ENCODE peak calls at places on chromosomes 2 and 18, in ten cellular contexts. H is nephron progenitor cell; M is foreskin fibroblast; W is WTC11; V is coronary artery; Q is CD8-positive, alpha-beta T cell; Y is brain microvascular endothelial cell; J is transverse colon; U is neural progenitor cell; E is choroid plexus epithelial cell. K is an unnamed sample.

GRCh38 chr2:172350844-172351480 is 76.4 kb upstream of the ITGA6 start:
- DNase-seq in H (no peak), M (no peak), W (no peak), V (no peak), Q (no peak), Y (no peak), J (no peak), U (no peak), E (no peak), K (peak)

GRCh38 chr2:1590611-1591460 is 153.5 kb downstream of the PXDN start:
- DNase-seq in H (no peak), M (no peak), W (peak), V (peak), Q (no peak), Y (no peak), J (no peak), U (peak), E (no peak), K (no peak)

GRCh38 chr18:55489742-55490055 is 98.3 kb downstream of the TCF4 start:
- DNase-seq in H (no peak), M (peak), W (no peak), V (no peak), Q (no peak), Y (no peak), J (no peak), U (no peak), E (no peak), K (no peak)

GRCh38 chr2:20165677-20166509 is 59.0 kb downstream of the SDC1 start:
- DNase-seq in H (no peak), M (no peak), W (no peak), V (peak), Q (no peak), Y (no peak), J (no peak), U (no peak), E (no peak), K (no peak)

GRCh38 chr2:38158361-38159128 is 82.6 kb upstream of the CYP1B1 start:
- DNase-seq in H (no peak), M (peak), W (no peak), V (no peak), Q (no peak), Y (no peak), J (no peak), U (no peak), E (peak), K (peak)

GRCh38 chr2:20622731-20623130 is 28.2 kb downstream of the HS1BP3 start:
- DNase-seq in H (no peak), M (no peak), W (no peak), V (peak), Q (no peak), Y (no peak), J (peak), U (no peak), E (no peak), K (peak)

GRCh38 chr2:69917854-69918253 is 2.9 kb downstream of the MXD1 start:
- DNase-seq in H (no peak), M (peak), W (no peak), V (no peak), Q (no peak), Y (peak), J (no peak), U (no peak), E (peak), K (no peak)

GRCh38 chr2:11930211-11930761 is 183.9 kb downstream of the LPIN1 start:
- DNase-seq in H (no peak), M (peak), W (no peak), V (no peak), Q (no peak), Y (peak), J (peak), U (no peak), E (peak), K (no peak)

GRCh38 chr2:235300368-235301201 is 193.3 kb upstream of the AGAP1 start:
- DNase-seq in H (no peak), M (peak), W (no peak), V (no peak), Q (no peak), Y (peak), J (no peak), U (no peak), E (peak), K (peak)

GRCh38 chr2:58289029-58289428 is 47.9 kb upstream of the FANCL start:
- DNase-seq in H (no peak), M (peak), W (no peak), V (no peak), Q (no peak), Y (no peak), J (no peak), U (no peak), E (no peak), K (no peak)

GRCh38 chr2:153156743-153157142 is 321.8 kb downstream of the RPRM start:
- DNase-seq in H (no peak), M (no peak), W (no peak), V (no peak), Q (no peak), Y (no peak), J (no peak), U (no peak), E (no peak), K (no peak)

GRCh38 chr2:29255006-29255405 is 139.8 kb downstream of the CLIP4 start:
- DNase-seq in H (peak), M (no peak), W (no peak), V (no peak), Q (no peak), Y (no peak), J (no peak), U (no peak), E (no peak), K (no peak)

GRCh38 chr2:74567862-74568261 is 13.3 kb downstream of the DOK1 start:
- DNase-seq in H (no peak), M (peak), W (no peak), V (no peak), Q (no peak), Y (peak), J (no peak), U (no peak), E (peak), K (no peak)

GRCh38 chr2:166333809-166334208 is 41.9 kb downstream of the SCN9A start:
- DNase-seq in H (no peak), M (peak), W (no peak), V (no peak), Q (no peak), Y (no peak), J (no peak), U (no peak), E (no peak), K (no peak)

GRCh38 chr18:57430983-57431382 is 4.2 kb upstream of the ONECUT2 start:
- DNase-seq in H (no peak), M (no peak), W (no peak), V (no peak), Q (no peak), Y (no peak), J (no peak), U (peak), E (no peak), K (no peak)

GRCh38 chr2:67604360-67604759 is 207.2 kb downstream of the ETAA1 start:
- DNase-seq in H (no peak), M (peak), W (no peak), V (no peak), Q (no peak), Y (no peak), J (no peak), U (no peak), E (peak), K (no peak)

GRCh38 chr2:66301073-66301766 is 133.7 kb upstream of the MEIS1 start:
- DNase-seq in H (no peak), M (peak), W (no peak), V (no peak), Q (no peak), Y (no peak), J (peak), U (no peak), E (no peak), K (peak)

GRCh38 chr2:196376984-196377877 is 205.9 kb upstream of the STK17B start:
- DNase-seq in H (no peak), M (peak), W (no peak), V (no peak), Q (no peak), Y (peak), J (no peak), U (no peak), E (peak), K (no peak)

GRCh38 chr2:12501469-12502147 is 215.1 kb upstream of the TRIB2 start:
- DNase-seq in H (no peak), M (peak), W (no peak), V (no peak), Q (peak), Y (no peak), J (peak), U (no peak), E (peak), K (peak)

GRCh38 chr18:57915848-57916596 is 112.9 kb upstream of the ATP8B1 start:
- DNase-seq in H (no peak), M (peak), W (no peak), V (no peak), Q (no peak), Y (no peak), J (peak), U (peak), E (no peak), K (no peak)

GRCh38 chr18:58231930-58232329 is 187.9 kb downstream of the NEDD4L start:
- DNase-seq in H (no peak), M (peak), W (no peak), V (no peak), Q (no peak), Y (no peak), J (peak), U (no peak), E (peak), K (peak)

GRCh38 chr18:50722311-50722710 is 97.5 kb downstream of the MRO start:
- DNase-seq in H (no peak), M (no peak), W (no peak), V (no peak), Q (no peak), Y (no peak), J (no peak), U (no peak), E (no peak), K (no peak)

GRCh38 chr2:182445566-182445965 is 18.7 kb upstream of the PDE1A start:
- DNase-seq in H (no peak), M (no peak), W (no peak), V (no peak), Q (no peak), Y (no peak), J (no peak), U (no peak), E (peak), K (no peak)

GRCh38 chr2:238510911-238511613 is 84.3 kb downstream of the ASB1 start:
- DNase-seq in H (no peak), M (no peak), W (no peak), V (no peak), Q (no peak), Y (no peak), J (no peak), U (no peak), E (no peak), K (no peak)

GRCh38 chr18:48295586-48296311 is 113.4 kb downstream of the ZBTB7C start:
- DNase-seq in H (peak), M (no peak), W (peak), V (no peak), Q (no peak), Y (no peak), J (no peak), U (peak), E (peak), K (no peak)

GRCh38 chr2:65186872-65187851 is 40.5 kb upstream of the ACTR2 start:
- DNase-seq in H (peak), M (peak), W (peak), V (peak), Q (peak), Y (peak), J (peak), U (peak), E (peak), K (peak)

GRCh38 chr2:206282746-206283145 is 8.3 kb downstream of the ZDBF2 start:
- DNase-seq in H (no peak), M (no peak), W (no peak), V (no peak), Q (no peak), Y (no peak), J (no peak), U (no peak), E (no peak), K (no peak)

GRCh38 chr18:2891526-2892431 is 45.0 kb downstream of the EMILIN2 start:
- DNase-seq in H (no peak), M (no peak), W (no peak), V (peak), Q (no peak), Y (peak), J (no peak), U (no peak), E (peak), K (no peak)

GRCh38 chr2:229163893-229164292 is 107.2 kb downstream of the PID1 start:
- DNase-seq in H (no peak), M (no peak), W (no peak), V (no peak), Q (no peak), Y (no peak), J (no peak), U (no peak), E (no peak), K (no peak)

DNA sequence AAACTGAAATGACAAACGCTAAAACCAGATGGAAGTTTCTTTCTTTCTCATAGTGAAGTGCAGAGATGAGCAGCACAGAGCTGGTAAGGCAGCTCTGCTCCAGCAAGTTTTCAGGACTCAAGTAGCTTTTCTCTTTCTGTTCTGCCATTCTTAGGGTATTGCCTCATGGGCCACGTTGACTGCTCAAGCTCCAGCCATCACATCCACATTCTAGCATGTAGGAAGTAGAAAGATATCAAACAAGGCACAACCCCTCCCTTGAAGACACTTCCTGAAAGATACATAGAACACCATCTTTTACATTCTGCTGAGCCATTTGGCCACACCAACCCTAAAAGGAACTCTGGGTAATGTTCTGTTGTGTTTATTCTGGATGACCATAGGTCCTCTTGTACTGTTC is 48.5 kb upstream of the GLI2 start:
- DNase-seq in H (no peak), M (no peak), W (no peak), V (no peak), Q (no peak), Y (no peak), J (no peak), U (no peak), E (no peak), K (no peak)
- TF ChIP-seq CTCF in H (no peak), M (no peak), W (no peak), V (no peak), Q (no peak), Y (no peak), J (no peak), U (no peak), E (no peak), K (no peak)

GRCh38 chr2:85905187-85905666 is 16.4 kb upstream of the ST3GAL5 start:
- DNase-seq in H (no peak), M (peak), W (no peak), V (no peak), Q (no peak), Y (no peak), J (peak), U (peak), E (peak), K (peak)

GRCh38 chr2:85900366-85900765 is 11.6 kb upstream of the ST3GAL5 start:
- DNase-seq in H (no peak), M (no peak), W (no peak), V (no peak), Q (no peak), Y (no peak), J (no peak), U (no peak), E (no peak), K (no peak)

GRCh38 chr2:85903849-85904248 is 15.1 kb upstream of the ST3GAL5 start:
- DNase-seq in H (no peak), M (no peak), W (no peak), V (no peak), Q (no peak), Y (no peak), J (no peak), U (no peak), E (no peak), K (no peak)

GRCh38 chr2:85899849-85900248 is 11.1 kb upstream of the ST3GAL5 start:
- DNase-seq in H (no peak), M (no peak), W (no peak), V (no peak), Q (no peak), Y (no peak), J (no peak), U (no peak), E (no peak), K (no peak)

DNA sequence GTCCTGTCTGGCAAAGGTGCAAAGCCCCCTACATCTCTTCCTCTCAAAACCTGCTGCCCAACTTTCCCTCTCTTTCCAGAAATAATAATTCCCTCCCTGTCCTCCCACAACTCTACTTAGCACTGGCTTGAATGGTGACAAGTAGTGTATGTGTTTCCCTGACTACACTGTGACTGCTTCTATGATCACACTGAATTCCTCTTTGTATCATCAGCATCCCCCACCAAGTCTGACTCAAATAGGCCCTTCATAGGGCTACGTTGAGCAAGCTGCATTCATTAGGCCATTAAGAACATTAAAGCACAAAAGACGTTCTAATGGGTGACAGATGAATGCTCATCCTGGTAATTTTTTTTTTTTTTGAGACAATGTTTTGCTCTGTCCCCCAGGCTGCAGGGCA is 13.7 kb upstream of the ST3GAL5 start:
- DNase-seq in H (no peak), M (peak), W (no peak), V (no peak), Q (no peak), Y (peak), J (no peak), U (no peak), E (peak), K (no peak)
- TF ChIP-seq CTCF in H (no peak), M (no peak), W (no peak), V (no peak), Q (no peak), Y (no peak), J (no peak), U (no peak), E (no peak), K (no peak)

DNA sequence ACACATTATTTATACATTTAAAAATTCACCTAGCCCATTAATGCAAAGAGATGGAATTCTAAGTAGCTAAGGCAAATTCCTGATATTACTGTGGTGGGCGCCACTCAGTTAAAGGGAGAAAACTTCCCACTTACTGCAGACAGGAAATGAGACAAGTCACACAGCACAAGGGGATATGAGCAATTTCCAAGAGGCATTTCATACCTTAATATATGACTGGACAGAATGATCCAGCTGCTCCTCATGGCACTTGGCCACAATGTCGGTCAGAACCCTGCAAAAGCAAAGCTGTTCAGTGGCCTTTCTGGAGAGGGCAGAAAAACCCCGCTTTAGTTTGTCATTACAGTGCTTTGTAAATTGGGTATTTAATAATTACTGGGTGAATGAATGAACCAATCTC is 121.4 kb upstream of the CCDC195 start:
- DNase-seq in H (no peak), M (peak), W (no peak), V (no peak), Q (no peak), Y (peak), J (no peak), U (no peak), E (peak), K (no peak)
- TF ChIP-seq CTCF in H (no peak), M (no peak), W (no peak), V (no peak), Q (no peak), Y (peak), J (no peak), U (no peak), E (no peak), K (no peak)

GRCh38 chr2:216632952-216633615 is at the start of gene IGFBP2:
- DNase-seq in H (peak), M (peak), W (peak), V (no peak), Q (no peak), Y (no peak), J (peak), U (peak), E (peak), K (peak)
- TF ChIP-seq CTCF in H (no peak), M (no peak), W (no peak), V (no peak), Q (no peak), Y (no peak), J (no peak), U (peak), E (no peak), K (no peak)

GRCh38 chr18:45835057-45835634 is 9.7 kb downstream of the SIGLEC15 start:
- DNase-seq in H (no peak), M (no peak), W (no peak), V (no peak), Q (no peak), Y (no peak), J (no peak), U (no peak), E (no peak), K (no peak)

GRCh38 chr18:45839415-45840395 is 14.2 kb downstream of the SIGLEC15 start:
- DNase-seq in H (no peak), M (peak), W (peak), V (peak), Q (no peak), Y (peak), J (no peak), U (peak), E (peak), K (no peak)

GRCh38 chr18:45836242-45837215 is 11.1 kb downstream of the SIGLEC15 start:
- DNase-seq in H (no peak), M (no peak), W (no peak), V (no peak), Q (no peak), Y (no peak), J (no peak), U (peak), E (no peak), K (no peak)

GRCh38 chr18:45838302-45839070 is 13.0 kb downstream of the SIGLEC15 start:
- DNase-seq in H (no peak), M (peak), W (no peak), V (no peak), Q (no peak), Y (no peak), J (no peak), U (no peak), E (no peak), K (peak)

GRCh38 chr18:45837283-45838070 is 12.0 kb downstream of the SIGLEC15 start:
- DNase-seq in H (peak), M (peak), W (peak), V (no peak), Q (peak), Y (no peak), J (peak), U (peak), E (peak), K (peak)
- TF ChIP-seq CTCF in H (peak), M (peak), W (no peak), V (peak), Q (no peak), Y (no peak), J (no peak), U (peak), E (peak), K (peak)

DNA sequence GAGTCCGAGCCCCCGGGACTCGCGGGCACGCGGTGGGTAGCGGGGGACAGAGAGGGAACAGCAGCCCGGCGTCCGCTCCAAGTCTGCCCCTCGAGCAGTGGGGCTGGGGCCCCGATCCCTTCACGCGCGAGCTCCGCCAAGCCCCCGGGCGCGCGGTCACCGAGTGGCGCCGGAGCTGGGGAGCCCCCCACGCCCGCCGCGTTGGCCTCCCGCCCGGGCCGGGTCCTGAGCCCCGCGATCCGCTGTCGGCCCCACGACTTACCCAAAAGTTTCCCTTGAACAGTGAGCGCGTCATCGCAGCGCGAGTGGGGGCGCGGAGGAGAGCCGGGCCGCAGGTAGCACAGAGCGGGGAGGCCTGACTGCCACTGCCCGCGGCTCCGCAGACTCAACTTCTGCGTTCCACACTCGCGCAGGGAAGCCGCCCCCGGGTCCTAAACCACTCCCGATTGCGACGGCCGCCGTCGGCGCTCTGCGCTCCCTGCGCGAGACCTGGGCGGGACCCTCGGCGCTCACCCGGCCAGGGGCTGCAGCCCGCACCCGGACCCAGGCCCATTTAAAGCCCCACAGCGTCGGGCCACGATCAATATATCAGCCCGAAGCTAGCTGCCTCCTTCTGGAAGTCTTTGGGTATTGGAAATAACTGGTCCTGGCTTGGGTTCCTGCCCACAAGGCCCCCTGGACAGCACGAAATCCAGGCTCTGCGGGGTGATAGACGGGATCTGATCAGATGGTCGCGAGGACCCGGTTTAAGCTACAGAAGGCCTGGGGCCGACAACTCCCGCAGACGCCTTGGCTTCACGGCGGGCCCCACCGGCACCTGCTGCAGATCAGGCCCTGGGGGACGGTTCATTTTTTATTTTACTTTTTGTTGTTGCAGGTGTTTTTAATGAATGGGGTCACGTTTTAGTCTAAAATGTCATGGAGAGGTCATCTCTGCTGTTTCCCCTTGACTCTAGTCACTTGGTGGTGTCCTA is at the start of gene PSTPIP2:
- DNase-seq in H (peak), M (peak), W (peak), V (peak), Q (peak), Y (peak), J (peak), U (peak), E (peak), K (peak)
- TF ChIP-seq CTCF in H (no peak), M (no peak), W (no peak), V (no peak), Q (no peak), Y (peak), J (no peak), U (no peak), E (peak), K (no peak)